ENCODE peak calls at places on chromosomes 2 and 18, in nine cellular contexts. U is heart right ventricle, N is AG10803, E is mesothelial cell of epicardium, I is GM13976, O is HCT116, W is cardiac muscle cell, R is mucosa of descending colon, K is fibroblast of pulmonary artery. M is an unnamed sample.

GRCh38 chr2:170766693-170767092 is 3.5 kb upstream of the ERICH2 start:
- DNase-seq in U (no peak), N (no peak), E (no peak), I (no peak), O (no peak), W (no peak), R (no peak), K (no peak), M (no peak)

GRCh38 chr18:62518460-62519375 is 4.1 kb upstream of the ZCCHC2 start:
- DNase-seq in U (no peak), N (no peak), E (no peak), I (no peak), O (no peak), W (no peak), R (no peak), K (no peak), M (no peak)

GRCh38 chr2:38146917-38147307 is 71.0 kb upstream of the CYP1B1 start:
- DNase-seq in U (no peak), N (peak; percentile 95), E (no peak), I (peak; percentile 64), O (peak; percentile 79), W (peak; percentile 95), R (no peak), K (peak; percentile 95), M (no peak)

GRCh38 chr2:174916270-174916930 is 88.8 kb downstream of the CHN1 start:
- DNase-seq in U (no peak), N (no peak), E (no peak), I (no peak), O (no peak), W (no peak), R (no peak), K (no peak), M (no peak)

GRCh38 chr2:70371753-70372152 is 69.9 kb upstream of the FAM136A start:
- DNase-seq in U (no peak), N (peak; percentile 89), E (no peak), I (no peak), O (no peak), W (peak; percentile 85), R (no peak), K (peak; percentile 88), M (no peak)

GRCh38 chr2:27086722-27087446 is at the start of gene KHK:
- DNase-seq in U (peak; percentile 52), N (no peak), E (peak; percentile 57), I (peak; percentile 57), O (no peak), W (peak; percentile 41), R (peak; percentile 67), K (no peak), M (peak; percentile 44)

GRCh38 chr18:23284629-23285028 is 149.3 kb downstream of the CABLES1 start:
- DNase-seq in U (no peak), N (no peak), E (no peak), I (no peak), O (no peak), W (no peak), R (no peak), K (no peak), M (no peak)

GRCh38 chr2:64865831-64866146 is 123.4 kb upstream of the SLC1A4 start:
- DNase-seq in U (no peak), N (no peak), E (no peak), I (no peak), O (no peak), W (no peak), R (no peak), K (no peak), M (no peak)

GRCh38 chr18:6327895-6328623 is 86.7 kb downstream of the L3MBTL4 start:
- DNase-seq in U (no peak), N (no peak), E (no peak), I (no peak), O (no peak), W (no peak), R (no peak), K (no peak), M (no peak)

DNA sequence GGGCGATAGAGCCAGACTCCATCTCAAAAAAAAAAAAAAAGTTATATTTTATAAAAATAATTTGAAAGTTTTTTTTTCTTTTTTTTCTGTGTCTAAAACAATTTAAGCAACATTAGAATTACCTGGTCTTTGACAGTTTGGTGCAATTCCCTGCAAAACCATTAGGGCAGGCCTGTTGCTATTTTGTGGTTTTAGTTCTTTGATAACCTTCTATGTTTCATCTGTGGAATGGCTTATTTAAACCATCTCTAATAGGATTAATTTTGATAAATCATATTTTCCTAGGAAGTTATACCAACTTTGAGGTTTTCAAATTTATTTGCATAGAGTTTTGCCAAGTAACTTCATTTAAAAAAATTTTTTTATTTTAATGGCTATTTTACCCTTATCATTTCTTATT is 141.2 kb upstream of the TWIST2 start:
- DNase-seq in U (no peak), N (no peak), E (no peak), I (no peak), O (no peak), W (no peak), R (no peak), K (no peak), M (no peak)
- TF ChIP-seq CTCF in U (no peak), N (peak; percentile 44), E (peak; percentile 72), I (no peak), O (no peak), W (peak; percentile 42), R (no peak), K (peak; percentile 39), M (peak; percentile 72)

GRCh38 chr2:28298406-28298805 is 94.3 kb upstream of the FOSL2 start:
- DNase-seq in U (no peak), N (no peak), E (no peak), I (no peak), O (no peak), W (no peak), R (no peak), K (no peak), M (no peak)

GRCh38 chr2:28297531-28297930 is 95.1 kb upstream of the FOSL2 start:
- DNase-seq in U (no peak), N (no peak), E (no peak), I (no peak), O (no peak), W (no peak), R (no peak), K (no peak), M (no peak)

GRCh38 chr2:28296243-28296642 is 96.4 kb upstream of the FOSL2 start:
- DNase-seq in U (no peak), N (no peak), E (no peak), I (no peak), O (peak; percentile 21), W (no peak), R (no peak), K (no peak), M (no peak)

GRCh38 chr2:28294451-28294850 is 98.2 kb upstream of the FOSL2 start:
- DNase-seq in U (no peak), N (no peak), E (no peak), I (no peak), O (no peak), W (no peak), R (no peak), K (no peak), M (no peak)

DNA sequence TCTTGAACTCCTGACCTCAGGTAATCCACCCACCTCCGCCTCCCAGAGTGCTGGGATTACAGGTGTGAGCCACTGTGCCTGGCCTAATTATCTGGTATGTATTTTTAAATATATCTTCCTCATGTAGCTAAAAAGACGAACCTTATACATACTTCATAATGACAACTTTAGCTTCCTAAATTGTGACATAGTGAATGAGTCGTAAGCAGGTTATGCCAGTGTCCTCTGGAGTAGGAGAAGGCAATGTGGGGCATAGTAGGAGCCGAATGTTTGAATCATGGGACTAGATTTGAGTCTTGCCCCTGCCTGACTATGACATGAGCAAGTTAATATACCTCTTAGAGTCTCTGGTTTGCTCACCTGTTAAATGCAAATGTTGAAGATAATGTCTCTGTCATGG is 95.8 kb upstream of the FOSL2 start:
- DNase-seq in U (no peak), N (peak; percentile 67), E (no peak), I (no peak), O (peak; percentile 31), W (no peak), R (no peak), K (peak; percentile 40), M (no peak)
- TF ChIP-seq CTCF in U (no peak), N (no peak), E (no peak), I (no peak), O (no peak), W (no peak), R (no peak), K (no peak), M (no peak)

DNA sequence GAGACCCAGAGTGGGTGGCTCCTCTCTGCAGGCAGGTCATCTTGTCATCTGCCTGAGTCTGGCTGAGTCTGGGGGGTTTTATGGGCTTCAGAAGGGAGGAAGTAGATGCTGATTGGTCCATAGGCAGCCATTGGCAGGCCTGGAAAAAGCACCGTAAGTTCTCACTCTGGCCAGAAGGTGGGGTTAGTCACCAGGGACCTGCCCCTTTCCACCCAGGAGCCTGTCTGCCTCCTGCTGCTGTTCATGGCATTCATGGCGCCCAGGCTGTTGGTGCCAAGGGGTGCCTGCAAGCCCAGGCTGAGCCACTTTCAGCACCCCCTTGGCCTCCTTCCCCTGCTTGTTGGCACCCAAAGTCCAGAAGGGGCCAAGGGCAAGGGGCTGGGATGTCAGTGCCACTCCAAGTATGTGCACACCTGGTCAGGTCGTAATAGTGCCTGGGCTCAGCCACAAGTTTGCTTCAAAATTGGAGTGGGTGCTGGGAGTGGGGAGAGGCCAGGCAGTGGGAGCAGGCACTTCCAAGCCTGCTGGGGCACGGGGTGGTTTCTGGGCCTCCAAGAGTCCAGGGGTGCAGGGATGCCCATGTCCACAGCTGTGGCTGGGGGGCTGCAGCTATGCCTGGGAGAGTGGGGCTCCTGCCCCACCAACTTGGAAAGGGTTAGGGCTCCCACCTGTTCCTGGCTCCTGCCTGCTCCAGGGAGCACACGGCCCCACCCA is 178.1 kb downstream of the FAM210A start:
- DNase-seq in U (no peak), N (no peak), E (no peak), I (no peak), O (no peak), W (no peak), R (no peak), K (no peak), M (no peak)
- TF ChIP-seq CTCF in U (no peak), N (no peak), E (no peak), I (no peak), O (no peak), W (no peak), R (no peak), K (no peak), M (no peak)

GRCh38 chr2:232117413-232117812 is 155.9 kb downstream of the DIS3L2 start:
- DNase-seq in U (no peak), N (no peak), E (no peak), I (no peak), O (no peak), W (no peak), R (no peak), K (no peak), M (no peak)
- TF ChIP-seq CTCF in U (no peak), N (no peak), E (no peak), I (no peak), O (peak; percentile 11), W (no peak), R (no peak), K (no peak), M (peak; percentile 14)

GRCh38 chr2:161556440-161556839 is 67.8 kb upstream of the SLC4A10 start:
- DNase-seq in U (no peak), N (no peak), E (no peak), I (no peak), O (no peak), W (peak; percentile 1), R (no peak), K (peak; percentile 0), M (no peak)
- TF ChIP-seq CTCF in U (no peak), N (no peak), E (no peak), I (no peak), O (peak; percentile 18), W (no peak), R (no peak), K (no peak), M (no peak)

GRCh38 chr18:48136051-48136543 is 205.6 kb upstream of the SMAD2 start:
- DNase-seq in U (no peak), N (no peak), E (peak; percentile 53), I (no peak), O (no peak), W (no peak), R (peak; percentile 63), K (no peak), M (peak; percentile 30)
- TF ChIP-seq CTCF in U (peak; percentile 31), N (no peak), E (no peak), I (no peak), O (no peak), W (no peak), R (no peak), K (no peak), M (no peak)

M was measured in endothelial cell.